ENCODE peak calls at places on chromosomes 6 and 20, in seven cellular contexts. One of them, this sample, is unnamed.

GRCh38 chr6:14540859-14541540 is 423.4 kb downstream of the CD83 start:
- DNase-seq in choroid plexus epithelial cell: no peak
- DNase-seq in transverse colon: no peak
- DNase-seq in BJ: no peak
- DNase-seq in fibroblast of lung: no peak
- DNase-seq in spleen: no peak
- DNase-seq in mammary epithelial cell: no peak
- DNase-seq in this sample: peak

GRCh38 chr6:168737481-168737880 is 296.5 kb downstream of the SMOC2 start:
- DNase-seq in choroid plexus epithelial cell: no peak
- DNase-seq in transverse colon: no peak
- DNase-seq in BJ: no peak
- DNase-seq in fibroblast of lung: no peak
- DNase-seq in spleen: no peak
- DNase-seq in mammary epithelial cell: no peak
- DNase-seq in this sample: peak

GRCh38 chr6:147624946-147625515 is 116.5 kb downstream of the SAMD5 start:
- DNase-seq in choroid plexus epithelial cell: peak
- DNase-seq in transverse colon: no peak
- DNase-seq in BJ: no peak
- DNase-seq in fibroblast of lung: peak
- DNase-seq in spleen: no peak
- DNase-seq in mammary epithelial cell: no peak
- DNase-seq in this sample: no peak

GRCh38 chr6:5028301-5028700 is 24.5 kb upstream of the RPP40 start:
- DNase-seq in choroid plexus epithelial cell: no peak
- DNase-seq in transverse colon: no peak
- DNase-seq in BJ: no peak
- DNase-seq in fibroblast of lung: no peak
- DNase-seq in spleen: no peak
- DNase-seq in mammary epithelial cell: no peak
- DNase-seq in this sample: no peak

GRCh38 chr6:62891065-62891647 is 320.1 kb upstream of the FKBP1C start:
- DNase-seq in choroid plexus epithelial cell: peak
- DNase-seq in transverse colon: no peak
- DNase-seq in BJ: no peak
- DNase-seq in fibroblast of lung: no peak
- DNase-seq in spleen: no peak
- DNase-seq in mammary epithelial cell: no peak
- DNase-seq in this sample: peak

GRCh38 chr6:39642300-39642699 is 82.9 kb downstream of the KIF6 start:
- DNase-seq in choroid plexus epithelial cell: peak
- DNase-seq in transverse colon: no peak
- DNase-seq in BJ: no peak
- DNase-seq in fibroblast of lung: no peak
- DNase-seq in spleen: no peak
- DNase-seq in mammary epithelial cell: no peak
- DNase-seq in this sample: no peak

GRCh38 chr20:22312744-22313346 is 271.5 kb downstream of the FOXA2 start:
- DNase-seq in choroid plexus epithelial cell: peak
- DNase-seq in transverse colon: no peak
- DNase-seq in BJ: no peak
- DNase-seq in fibroblast of lung: peak
- DNase-seq in spleen: no peak
- DNase-seq in mammary epithelial cell: peak
- DNase-seq in this sample: peak

GRCh38 chr6:109300874-109301273 is 81.4 kb downstream of the CD164 start:
- DNase-seq in choroid plexus epithelial cell: no peak
- DNase-seq in transverse colon: no peak
- DNase-seq in BJ: no peak
- DNase-seq in fibroblast of lung: no peak
- DNase-seq in spleen: no peak
- DNase-seq in mammary epithelial cell: no peak
- DNase-seq in this sample: no peak

GRCh38 chr6:121436966-121437756 is 1.7 kb downstream of the GJA1 start:
- DNase-seq in choroid plexus epithelial cell: peak
- DNase-seq in transverse colon: peak
- DNase-seq in BJ: no peak
- DNase-seq in fibroblast of lung: peak
- DNase-seq in spleen: no peak
- DNase-seq in mammary epithelial cell: peak
- DNase-seq in this sample: peak

GRCh38 chr20:56579261-56579660 is 46.2 kb downstream of the FAM209B start:
- DNase-seq in choroid plexus epithelial cell: no peak
- DNase-seq in transverse colon: peak
- DNase-seq in BJ: no peak
- DNase-seq in fibroblast of lung: no peak
- DNase-seq in spleen: no peak
- DNase-seq in mammary epithelial cell: no peak
- DNase-seq in this sample: no peak

GRCh38 chr6:31114540-31114876 is at the start of gene PSORS1C1:
- DNase-seq in choroid plexus epithelial cell: peak
- DNase-seq in transverse colon: peak
- DNase-seq in BJ: peak
- DNase-seq in fibroblast of lung: peak
- DNase-seq in spleen: peak
- DNase-seq in mammary epithelial cell: peak
- DNase-seq in this sample: peak

GRCh38 chr6:28543671-28544131 is 18.0 kb downstream of the GPX5 start:
- DNase-seq in choroid plexus epithelial cell: peak
- DNase-seq in transverse colon: no peak
- DNase-seq in BJ: no peak
- DNase-seq in fibroblast of lung: peak
- DNase-seq in spleen: no peak
- DNase-seq in mammary epithelial cell: no peak
- DNase-seq in this sample: peak

GRCh38 chr6:56293756-56294155 is 46.4 kb upstream of the COL21A1 start:
- DNase-seq in choroid plexus epithelial cell: no peak
- DNase-seq in transverse colon: no peak
- DNase-seq in BJ: no peak
- DNase-seq in fibroblast of lung: no peak
- DNase-seq in spleen: no peak
- DNase-seq in mammary epithelial cell: no peak
- DNase-seq in this sample: no peak
- TF ChIP-seq CTCF in choroid plexus epithelial cell: no peak
- TF ChIP-seq CTCF in transverse colon: no peak
- TF ChIP-seq CTCF in BJ: no peak
- TF ChIP-seq CTCF in fibroblast of lung: no peak
- TF ChIP-seq CTCF in spleen: no peak
- TF ChIP-seq CTCF in mammary epithelial cell: no peak
- TF ChIP-seq CTCF in this sample: no peak

GRCh38 chr6:119894801-119895200 is 545.2 kb upstream of the MAN1A1 start:
- DNase-seq in choroid plexus epithelial cell: no peak
- DNase-seq in transverse colon: no peak
- DNase-seq in BJ: no peak
- DNase-seq in fibroblast of lung: no peak
- DNase-seq in spleen: no peak
- DNase-seq in mammary epithelial cell: no peak
- DNase-seq in this sample: no peak

GRCh38 chr6:119891638-119892037 is 542.1 kb upstream of the MAN1A1 start:
- DNase-seq in choroid plexus epithelial cell: no peak
- DNase-seq in transverse colon: no peak
- DNase-seq in BJ: no peak
- DNase-seq in fibroblast of lung: no peak
- DNase-seq in spleen: no peak
- DNase-seq in mammary epithelial cell: no peak
- DNase-seq in this sample: no peak

GRCh38 chr6:119895626-119896025 is 546.1 kb upstream of the MAN1A1 start:
- DNase-seq in choroid plexus epithelial cell: no peak
- DNase-seq in transverse colon: no peak
- DNase-seq in BJ: no peak
- DNase-seq in fibroblast of lung: no peak
- DNase-seq in spleen: no peak
- DNase-seq in mammary epithelial cell: no peak
- DNase-seq in this sample: no peak

GRCh38 chr6:119891206-119891605 is 541.6 kb upstream of the MAN1A1 start:
- DNase-seq in choroid plexus epithelial cell: no peak
- DNase-seq in transverse colon: no peak
- DNase-seq in BJ: no peak
- DNase-seq in fibroblast of lung: no peak
- DNase-seq in spleen: no peak
- DNase-seq in mammary epithelial cell: no peak
- DNase-seq in this sample: peak

GRCh38 chr6:119896806-119897205 is 547.2 kb upstream of the MAN1A1 start:
- DNase-seq in choroid plexus epithelial cell: no peak
- DNase-seq in transverse colon: no peak
- DNase-seq in BJ: no peak
- DNase-seq in fibroblast of lung: no peak
- DNase-seq in spleen: no peak
- DNase-seq in mammary epithelial cell: no peak
- DNase-seq in this sample: no peak
- H3K4me3 ChIP-seq in choroid plexus epithelial cell: no peak
- H3K4me3 ChIP-seq in transverse colon: no peak
- H3K4me3 ChIP-seq in BJ: no peak
- H3K4me3 ChIP-seq in fibroblast of lung: no peak
- H3K4me3 ChIP-seq in spleen: no peak
- H3K4me3 ChIP-seq in mammary epithelial cell: no peak
- H3K4me3 ChIP-seq in this sample: no peak

GRCh38 chr20:16474342-16474741 is 98.9 kb downstream of the KIF16B start:
- DNase-seq in choroid plexus epithelial cell: peak
- DNase-seq in transverse colon: no peak
- DNase-seq in BJ: no peak
- DNase-seq in fibroblast of lung: no peak
- DNase-seq in spleen: no peak
- DNase-seq in mammary epithelial cell: no peak
- DNase-seq in this sample: no peak
- TF ChIP-seq CTCF in choroid plexus epithelial cell: no peak
- TF ChIP-seq CTCF in transverse colon: no peak
- TF ChIP-seq CTCF in BJ: no peak
- TF ChIP-seq CTCF in fibroblast of lung: no peak
- TF ChIP-seq CTCF in spleen: no peak
- TF ChIP-seq CTCF in mammary epithelial cell: no peak
- TF ChIP-seq CTCF in this sample: no peak

GRCh38 chr20:60454491-60454890 is 496.3 kb downstream of the CDH26 start:
- DNase-seq in choroid plexus epithelial cell: no peak
- DNase-seq in transverse colon: no peak
- DNase-seq in BJ: no peak
- DNase-seq in fibroblast of lung: no peak
- DNase-seq in spleen: no peak
- DNase-seq in mammary epithelial cell: no peak
- DNase-seq in this sample: no peak
- H3K4me3 ChIP-seq in choroid plexus epithelial cell: no peak
- H3K4me3 ChIP-seq in transverse colon: no peak
- H3K4me3 ChIP-seq in BJ: no peak
- H3K4me3 ChIP-seq in fibroblast of lung: no peak
- H3K4me3 ChIP-seq in spleen: no peak
- H3K4me3 ChIP-seq in mammary epithelial cell: no peak
- H3K4me3 ChIP-seq in this sample: no peak

GRCh38 chr20:63518351-63518861 is 2.2 kb upstream of the PPDPF start:
- DNase-seq in choroid plexus epithelial cell: no peak
- DNase-seq in transverse colon: no peak
- DNase-seq in BJ: no peak
- DNase-seq in fibroblast of lung: no peak
- DNase-seq in spleen: peak
- DNase-seq in mammary epithelial cell: no peak
- DNase-seq in this sample: no peak
- TF ChIP-seq CTCF in choroid plexus epithelial cell: peak
- TF ChIP-seq CTCF in transverse colon: no peak
- TF ChIP-seq CTCF in BJ: no peak
- TF ChIP-seq CTCF in fibroblast of lung: no peak
- TF ChIP-seq CTCF in spleen: no peak
- TF ChIP-seq CTCF in mammary epithelial cell: no peak
- TF ChIP-seq CTCF in this sample: no peak

GRCh38 chr20:50341050-50341449 is 150.4 kb downstream of the CEBPB start:
- DNase-seq in choroid plexus epithelial cell: no peak
- DNase-seq in transverse colon: no peak
- DNase-seq in BJ: no peak
- DNase-seq in fibroblast of lung: no peak
- DNase-seq in spleen: no peak
- DNase-seq in mammary epithelial cell: no peak
- DNase-seq in this sample: no peak

GRCh38 chr20:50337521-50338466 is 147.2 kb downstream of the CEBPB start:
- DNase-seq in choroid plexus epithelial cell: no peak
- DNase-seq in transverse colon: no peak
- DNase-seq in BJ: no peak
- DNase-seq in fibroblast of lung: no peak
- DNase-seq in spleen: peak
- DNase-seq in mammary epithelial cell: no peak
- DNase-seq in this sample: no peak

GRCh38 chr20:50340586-50340985 is 150.0 kb downstream of the CEBPB start:
- DNase-seq in choroid plexus epithelial cell: no peak
- DNase-seq in transverse colon: no peak
- DNase-seq in BJ: no peak
- DNase-seq in fibroblast of lung: no peak
- DNase-seq in spleen: no peak
- DNase-seq in mammary epithelial cell: no peak
- DNase-seq in this sample: no peak

GRCh38 chr20:50338479-50339195 is 148.0 kb downstream of the CEBPB start:
- DNase-seq in choroid plexus epithelial cell: peak
- DNase-seq in transverse colon: no peak
- DNase-seq in BJ: no peak
- DNase-seq in fibroblast of lung: no peak
- DNase-seq in spleen: peak
- DNase-seq in mammary epithelial cell: no peak
- DNase-seq in this sample: no peak

GRCh38 chr20:50339196-50339901 is 148.7 kb downstream of the CEBPB start:
- DNase-seq in choroid plexus epithelial cell: peak
- DNase-seq in transverse colon: no peak
- DNase-seq in BJ: peak
- DNase-seq in fibroblast of lung: peak
- DNase-seq in spleen: peak
- DNase-seq in mammary epithelial cell: no peak
- DNase-seq in this sample: peak
- H3K4me3 ChIP-seq in choroid plexus epithelial cell: no peak
- H3K4me3 ChIP-seq in transverse colon: no peak
- H3K4me3 ChIP-seq in BJ: no peak
- H3K4me3 ChIP-seq in fibroblast of lung: no peak
- H3K4me3 ChIP-seq in spleen: no peak
- H3K4me3 ChIP-seq in mammary epithelial cell: no peak
- H3K4me3 ChIP-seq in this sample: no peak

GRCh38 chr20:38725959-38726848 is 1.9 kb downstream of the SLC32A1 start:
- DNase-seq in choroid plexus epithelial cell: no peak
- DNase-seq in transverse colon: peak
- DNase-seq in BJ: no peak
- DNase-seq in fibroblast of lung: peak
- DNase-seq in spleen: no peak
- DNase-seq in mammary epithelial cell: no peak
- DNase-seq in this sample: peak
- TF ChIP-seq CTCF in choroid plexus epithelial cell: peak
- TF ChIP-seq CTCF in transverse colon: no peak
- TF ChIP-seq CTCF in BJ: peak
- TF ChIP-seq CTCF in fibroblast of lung: peak
- TF ChIP-seq CTCF in spleen: peak
- TF ChIP-seq CTCF in mammary epithelial cell: peak
- TF ChIP-seq CTCF in this sample: peak